ENCODE peak calls at places on chromosomes 2 and 18, in nine cellular contexts. One of them, this sample, is unnamed.

GRCh38 chr2:114252713-114253112 is 189.7 kb upstream of the DPP10 start:
- DNase-seq in heart right ventricle: no peak
- DNase-seq in left ventricle myocardium inferior: no peak
- DNase-seq in heart left ventricle: no peak
- DNase-seq in esophagus squamous epithelium: no peak
- DNase-seq in NT2/D1: no peak
- DNase-seq in Peyer's patch: no peak
- DNase-seq in K562: no peak
- DNase-seq in tibial artery: no peak
- DNase-seq in this sample: no peak

GRCh38 chr2:11344956-11345671 is 678 bp upstream of the ROCK2 start:
- DNase-seq in heart right ventricle: peak; percentile 63
- DNase-seq in left ventricle myocardium inferior: peak; percentile 40
- DNase-seq in heart left ventricle: peak; percentile 51
- DNase-seq in esophagus squamous epithelium: no peak
- DNase-seq in NT2/D1: peak; percentile 42
- DNase-seq in Peyer's patch: peak; percentile 79
- DNase-seq in K562: no peak
- DNase-seq in tibial artery: peak; percentile 87
- DNase-seq in this sample: peak; percentile 24

GRCh38 chr2:196670342-196670741 is 30.8 kb downstream of the CCDC150 start:
- DNase-seq in heart right ventricle: no peak
- DNase-seq in left ventricle myocardium inferior: no peak
- DNase-seq in heart left ventricle: no peak
- DNase-seq in esophagus squamous epithelium: no peak
- DNase-seq in NT2/D1: no peak
- DNase-seq in Peyer's patch: no peak
- DNase-seq in K562: no peak
- DNase-seq in tibial artery: no peak
- DNase-seq in this sample: no peak

GRCh38 chr18:3810271-3810670 is 360.3 kb downstream of the TGIF1 start:
- DNase-seq in heart right ventricle: no peak
- DNase-seq in left ventricle myocardium inferior: no peak
- DNase-seq in heart left ventricle: no peak
- DNase-seq in esophagus squamous epithelium: no peak
- DNase-seq in NT2/D1: no peak
- DNase-seq in Peyer's patch: no peak
- DNase-seq in K562: no peak
- DNase-seq in tibial artery: no peak
- DNase-seq in this sample: no peak

GRCh38 chr2:2754940-2755339 is 423.9 kb upstream of the MYT1L start:
- DNase-seq in heart right ventricle: no peak
- DNase-seq in left ventricle myocardium inferior: no peak
- DNase-seq in heart left ventricle: no peak
- DNase-seq in esophagus squamous epithelium: no peak
- DNase-seq in NT2/D1: no peak
- DNase-seq in Peyer's patch: no peak
- DNase-seq in K562: no peak
- DNase-seq in tibial artery: no peak
- DNase-seq in this sample: no peak

GRCh38 chr2:142178604-142179003 is 47.8 kb upstream of the LRP1B start:
- DNase-seq in heart right ventricle: no peak
- DNase-seq in left ventricle myocardium inferior: no peak
- DNase-seq in heart left ventricle: no peak
- DNase-seq in esophagus squamous epithelium: no peak
- DNase-seq in NT2/D1: no peak
- DNase-seq in Peyer's patch: no peak
- DNase-seq in K562: no peak
- DNase-seq in tibial artery: no peak
- DNase-seq in this sample: no peak

GRCh38 chr2:50582164-50582563 is 449.8 kb downstream of the NRXN1 start:
- DNase-seq in heart right ventricle: no peak
- DNase-seq in left ventricle myocardium inferior: no peak
- DNase-seq in heart left ventricle: no peak
- DNase-seq in esophagus squamous epithelium: no peak
- DNase-seq in NT2/D1: no peak
- DNase-seq in Peyer's patch: no peak
- DNase-seq in K562: no peak
- DNase-seq in tibial artery: no peak
- DNase-seq in this sample: no peak

GRCh38 chr2:189153608-189154007 is 26.0 kb downstream of the COL5A2 start:
- DNase-seq in heart right ventricle: peak; percentile 41
- DNase-seq in left ventricle myocardium inferior: no peak
- DNase-seq in heart left ventricle: no peak
- DNase-seq in esophagus squamous epithelium: no peak
- DNase-seq in NT2/D1: no peak
- DNase-seq in Peyer's patch: no peak
- DNase-seq in K562: no peak
- DNase-seq in tibial artery: no peak
- DNase-seq in this sample: no peak

GRCh38 chr2:735670-736218 is 58.5 kb upstream of the TMEM18 start:
- DNase-seq in heart right ventricle: no peak
- DNase-seq in left ventricle myocardium inferior: no peak
- DNase-seq in heart left ventricle: no peak
- DNase-seq in esophagus squamous epithelium: no peak
- DNase-seq in NT2/D1: no peak
- DNase-seq in Peyer's patch: no peak
- DNase-seq in K562: no peak
- DNase-seq in tibial artery: no peak
- DNase-seq in this sample: no peak

GRCh38 chr18:2909431-2910140 is 62.8 kb downstream of the EMILIN2 start:
- DNase-seq in heart right ventricle: no peak
- DNase-seq in left ventricle myocardium inferior: no peak
- DNase-seq in heart left ventricle: no peak
- DNase-seq in esophagus squamous epithelium: no peak
- DNase-seq in NT2/D1: no peak
- DNase-seq in Peyer's patch: no peak
- DNase-seq in K562: no peak
- DNase-seq in tibial artery: no peak
- DNase-seq in this sample: no peak

GRCh38 chr2:18971069-18971378 is 381.7 kb upstream of the NT5C1B start:
- DNase-seq in heart right ventricle: no peak
- DNase-seq in left ventricle myocardium inferior: no peak
- DNase-seq in heart left ventricle: no peak
- DNase-seq in esophagus squamous epithelium: no peak
- DNase-seq in NT2/D1: no peak
- DNase-seq in Peyer's patch: no peak
- DNase-seq in K562: no peak
- DNase-seq in tibial artery: no peak
- DNase-seq in this sample: no peak

GRCh38 chr2:232444409-232445148 is 11.4 kb upstream of the ALPI start:
- DNase-seq in heart right ventricle: no peak
- DNase-seq in left ventricle myocardium inferior: peak; percentile 17
- DNase-seq in heart left ventricle: no peak
- DNase-seq in esophagus squamous epithelium: no peak
- DNase-seq in NT2/D1: no peak
- DNase-seq in Peyer's patch: peak; percentile 71
- DNase-seq in K562: peak; percentile 65
- DNase-seq in tibial artery: no peak
- DNase-seq in this sample: peak; percentile 44

GRCh38 chr2:10700078-10700803 is 10.5 kb upstream of the NOL10 start:
- DNase-seq in heart right ventricle: no peak
- DNase-seq in left ventricle myocardium inferior: no peak
- DNase-seq in heart left ventricle: no peak
- DNase-seq in esophagus squamous epithelium: no peak
- DNase-seq in NT2/D1: no peak
- DNase-seq in Peyer's patch: no peak
- DNase-seq in K562: no peak
- DNase-seq in tibial artery: no peak
- DNase-seq in this sample: no peak

GRCh38 chr2:166406374-166406773 is 30.6 kb upstream of the SCN9A start:
- DNase-seq in heart right ventricle: no peak
- DNase-seq in left ventricle myocardium inferior: no peak
- DNase-seq in heart left ventricle: no peak
- DNase-seq in esophagus squamous epithelium: no peak
- DNase-seq in NT2/D1: no peak
- DNase-seq in Peyer's patch: no peak
- DNase-seq in K562: no peak
- DNase-seq in tibial artery: no peak
- DNase-seq in this sample: no peak

GRCh38 chr2:164742738-164743317 is 98.8 kb downstream of the COBLL1 start:
- DNase-seq in heart right ventricle: no peak
- DNase-seq in left ventricle myocardium inferior: no peak
- DNase-seq in heart left ventricle: no peak
- DNase-seq in esophagus squamous epithelium: no peak
- DNase-seq in NT2/D1: no peak
- DNase-seq in Peyer's patch: no peak
- DNase-seq in K562: no peak
- DNase-seq in tibial artery: no peak
- DNase-seq in this sample: no peak

GRCh38 chr2:197803033-197803444 is 1.4 kb upstream of the PLCL1 start:
- DNase-seq in heart right ventricle: peak; percentile 43
- DNase-seq in left ventricle myocardium inferior: no peak
- DNase-seq in heart left ventricle: peak; percentile 27
- DNase-seq in esophagus squamous epithelium: no peak
- DNase-seq in NT2/D1: peak; percentile 48
- DNase-seq in Peyer's patch: no peak
- DNase-seq in K562: peak; percentile 25
- DNase-seq in tibial artery: no peak
- DNase-seq in this sample: peak; percentile 65

GRCh38 chr2:218325566-218326160 is 31.0 kb upstream of the CATIP start:
- DNase-seq in heart right ventricle: no peak
- DNase-seq in left ventricle myocardium inferior: no peak
- DNase-seq in heart left ventricle: no peak
- DNase-seq in esophagus squamous epithelium: no peak
- DNase-seq in NT2/D1: no peak
- DNase-seq in Peyer's patch: no peak
- DNase-seq in K562: no peak
- DNase-seq in tibial artery: no peak
- DNase-seq in this sample: no peak

GRCh38 chr2:7899241-7899640 is 782.6 kb upstream of the ID2 start:
- DNase-seq in heart right ventricle: no peak
- DNase-seq in left ventricle myocardium inferior: no peak
- DNase-seq in heart left ventricle: no peak
- DNase-seq in esophagus squamous epithelium: no peak
- DNase-seq in NT2/D1: no peak
- DNase-seq in Peyer's patch: no peak
- DNase-seq in K562: no peak
- DNase-seq in tibial artery: no peak
- DNase-seq in this sample: no peak

GRCh38 chr2:85593023-85593422 is 2.5 kb upstream of the RNF181 start:
- DNase-seq in heart right ventricle: no peak
- DNase-seq in left ventricle myocardium inferior: no peak
- DNase-seq in heart left ventricle: no peak
- DNase-seq in esophagus squamous epithelium: no peak
- DNase-seq in NT2/D1: no peak
- DNase-seq in Peyer's patch: no peak
- DNase-seq in K562: no peak
- DNase-seq in tibial artery: no peak
- DNase-seq in this sample: no peak

GRCh38 chr2:237264480-237265219 is 149.3 kb downstream of the COL6A3 start:
- DNase-seq in heart right ventricle: no peak
- DNase-seq in left ventricle myocardium inferior: no peak
- DNase-seq in heart left ventricle: no peak
- DNase-seq in esophagus squamous epithelium: no peak
- DNase-seq in NT2/D1: no peak
- DNase-seq in Peyer's patch: no peak
- DNase-seq in K562: no peak
- DNase-seq in tibial artery: peak; percentile 55
- DNase-seq in this sample: no peak

GRCh38 chr2:64447317-64448060 is 6.5 kb upstream of the LGALSL start:
- DNase-seq in heart right ventricle: no peak
- DNase-seq in left ventricle myocardium inferior: no peak
- DNase-seq in heart left ventricle: no peak
- DNase-seq in esophagus squamous epithelium: no peak
- DNase-seq in NT2/D1: no peak
- DNase-seq in Peyer's patch: no peak
- DNase-seq in K562: no peak
- DNase-seq in tibial artery: peak; percentile 30
- DNase-seq in this sample: no peak

GRCh38 chr2:84704505-84705244 is 176.2 kb downstream of the TRABD2A start:
- DNase-seq in heart right ventricle: no peak
- DNase-seq in left ventricle myocardium inferior: no peak
- DNase-seq in heart left ventricle: no peak
- DNase-seq in esophagus squamous epithelium: no peak
- DNase-seq in NT2/D1: no peak
- DNase-seq in Peyer's patch: no peak
- DNase-seq in K562: no peak
- DNase-seq in tibial artery: no peak
- DNase-seq in this sample: no peak

GRCh38 chr2:239774933-239775622 is 250.1 kb downstream of the NDUFA10 start:
- DNase-seq in heart right ventricle: no peak
- DNase-seq in left ventricle myocardium inferior: no peak
- DNase-seq in heart left ventricle: no peak
- DNase-seq in esophagus squamous epithelium: no peak
- DNase-seq in NT2/D1: no peak
- DNase-seq in Peyer's patch: no peak
- DNase-seq in K562: no peak
- DNase-seq in tibial artery: peak; percentile 14
- DNase-seq in this sample: no peak
- H3K9me3 ChIP-seq in heart right ventricle: no peaks in the 10 kb centered on the region
- H3K9me3 ChIP-seq in left ventricle myocardium inferior: peaks cover 15% of the 10 kb centered on the region
- H3K9me3 ChIP-seq in heart left ventricle: peaks cover 7% of the 10 kb centered on the region
- H3K9me3 ChIP-seq in esophagus squamous epithelium: no peaks in the 10 kb centered on the region
- H3K9me3 ChIP-seq in NT2/D1: peaks cover 19% of the 10 kb centered on the region
- H3K9me3 ChIP-seq in Peyer's patch: peaks cover 6% of the 10 kb centered on the region
- H3K9me3 ChIP-seq in K562: no peaks in the 10 kb centered on the region
- H3K9me3 ChIP-seq in tibial artery: peaks cover 15% of the 10 kb centered on the region
- H3K9me3 ChIP-seq in this sample: no peaks in the 10 kb centered on the region

GRCh38 chr18:79555885-79556284 is 123.7 kb upstream of the CTDP1 start:
- DNase-seq in heart right ventricle: no peak
- DNase-seq in left ventricle myocardium inferior: no peak
- DNase-seq in heart left ventricle: no peak
- DNase-seq in esophagus squamous epithelium: no peak
- DNase-seq in NT2/D1: no peak
- DNase-seq in Peyer's patch: no peak
- DNase-seq in K562: no peak
- DNase-seq in tibial artery: no peak
- DNase-seq in this sample: no peak
- H3K4me3 ChIP-seq in heart right ventricle: no peak overlapping the region
- H3K4me3 ChIP-seq in left ventricle myocardium inferior: no peak overlapping the region
- H3K4me3 ChIP-seq in heart left ventricle: no peak overlapping the region
- H3K4me3 ChIP-seq in esophagus squamous epithelium: no peak overlapping the region
- H3K4me3 ChIP-seq in NT2/D1: no peak overlapping the region
- H3K4me3 ChIP-seq in Peyer's patch: no peak overlapping the region
- H3K4me3 ChIP-seq in K562: no peak overlapping the region
- H3K4me3 ChIP-seq in tibial artery: no peak overlapping the region
- H3K4me3 ChIP-seq in this sample: no peak overlapping the region

GRCh38 chr18:65769653-65770052 is 18.8 kb downstream of the CDH7 start:
- DNase-seq in heart right ventricle: no peak
- DNase-seq in left ventricle myocardium inferior: no peak
- DNase-seq in heart left ventricle: no peak
- DNase-seq in esophagus squamous epithelium: no peak
- DNase-seq in NT2/D1: no peak
- DNase-seq in Peyer's patch: no peak
- DNase-seq in K562: no peak
- DNase-seq in tibial artery: no peak
- DNase-seq in this sample: no peak
- H3K9me3 ChIP-seq in heart right ventricle: no peaks in the 10 kb centered on the region
- H3K9me3 ChIP-seq in left ventricle myocardium inferior: no peaks in the 10 kb centered on the region
- H3K9me3 ChIP-seq in heart left ventricle: no peaks in the 10 kb centered on the region
- H3K9me3 ChIP-seq in esophagus squamous epithelium: no peaks in the 10 kb centered on the region
- H3K9me3 ChIP-seq in NT2/D1: no peaks in the 10 kb centered on the region
- H3K9me3 ChIP-seq in Peyer's patch: no peaks in the 10 kb centered on the region
- H3K9me3 ChIP-seq in K562: peaks cover 1% of the 10 kb centered on the region
- H3K9me3 ChIP-seq in tibial artery: no peaks in the 10 kb centered on the region
- H3K9me3 ChIP-seq in this sample: no peaks in the 10 kb centered on the region

DNA sequence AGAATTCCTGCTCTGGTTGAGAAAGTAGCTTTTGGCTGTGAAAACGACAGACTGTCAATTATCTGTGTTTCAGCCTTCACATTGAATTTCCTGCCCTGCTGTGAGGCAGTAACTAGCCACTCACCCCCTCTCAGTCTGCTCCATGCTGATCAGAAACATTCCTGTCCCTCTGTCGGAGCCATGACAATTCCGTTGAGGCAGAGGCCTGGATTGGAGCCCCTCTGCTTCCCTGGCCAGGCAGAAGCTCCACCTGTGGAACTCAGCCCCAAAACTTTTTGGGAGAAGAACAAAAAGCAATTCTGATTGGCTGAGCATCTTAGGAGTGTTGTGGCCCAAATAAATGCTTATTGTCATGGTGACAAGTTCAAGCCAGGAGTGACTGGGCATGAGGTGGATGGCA is 60.0 kb downstream of the APOB start:
- DNase-seq in heart right ventricle: no peak
- DNase-seq in left ventricle myocardium inferior: no peak
- DNase-seq in heart left ventricle: no peak
- DNase-seq in esophagus squamous epithelium: no peak
- DNase-seq in NT2/D1: no peak
- DNase-seq in Peyer's patch: no peak
- DNase-seq in K562: no peak
- DNase-seq in tibial artery: no peak
- DNase-seq in this sample: no peak
- H3K4me3 ChIP-seq in heart right ventricle: no peak overlapping the region
- H3K4me3 ChIP-seq in left ventricle myocardium inferior: no peak overlapping the region
- H3K4me3 ChIP-seq in heart left ventricle: no peak overlapping the region
- H3K4me3 ChIP-seq in esophagus squamous epithelium: no peak overlapping the region
- H3K4me3 ChIP-seq in NT2/D1: no peak overlapping the region
- H3K4me3 ChIP-seq in Peyer's patch: no peak overlapping the region
- H3K4me3 ChIP-seq in K562: no peak overlapping the region
- H3K4me3 ChIP-seq in tibial artery: no peak overlapping the region
- H3K4me3 ChIP-seq in this sample: no peak overlapping the region

This sample was measured in CD4-positive, alpha-beta memory T cell.